ENCODE peak calls at places on chromosomes 2 and 18, in eight cellular contexts. One of them, this sample, is unnamed.

GRCh38 chr2:29011650-29012060 is 30.6 kb downstream of the TOGARAM2 start:
- DNase-seq in tibial artery: no peak
- DNase-seq in chondrocyte: no peak
- DNase-seq in fibroblast of lung: no peak
- DNase-seq in right atrium auricular region: peak
- DNase-seq in esophagus muscularis mucosa: no peak
- DNase-seq in cardiac muscle cell: peak
- DNase-seq in cardiac fibroblast: no peak
- DNase-seq in this sample: peak

GRCh38 chr2:95287806-95288205 is 9.3 kb upstream of the KCNIP3 start:
- DNase-seq in cardiac muscle cell: no peak
- DNase-seq in cardiac fibroblast: no peak
- DNase-seq in right atrium auricular region: no peak
- DNase-seq in tibial artery: no peak
- DNase-seq in fibroblast of lung: no peak
- DNase-seq in chondrocyte: no peak
- DNase-seq in esophagus muscularis mucosa: no peak
- DNase-seq in this sample: no peak

GRCh38 chr2:118856330-118856977 is 9.0 kb upstream of the EN1 start:
- DNase-seq in tibial artery: no peak
- DNase-seq in right atrium auricular region: no peak
- DNase-seq in esophagus muscularis mucosa: no peak
- DNase-seq in cardiac fibroblast: no peak
- DNase-seq in cardiac muscle cell: no peak
- DNase-seq in chondrocyte: no peak
- DNase-seq in fibroblast of lung: no peak
- DNase-seq in this sample: no peak

GRCh38 chr2:238104071-238104511 is 4.0 kb downstream of the ESPNL start:
- DNase-seq in cardiac fibroblast: no peak
- DNase-seq in right atrium auricular region: no peak
- DNase-seq in cardiac muscle cell: no peak
- DNase-seq in chondrocyte: no peak
- DNase-seq in fibroblast of lung: no peak
- DNase-seq in esophagus muscularis mucosa: no peak
- DNase-seq in tibial artery: peak
- DNase-seq in this sample: peak

GRCh38 chr2:177675256-177676220 is 283.0 kb downstream of the AGPS start:
- DNase-seq in chondrocyte: no peak
- DNase-seq in cardiac muscle cell: no peak
- DNase-seq in tibial artery: no peak
- DNase-seq in right atrium auricular region: no peak
- DNase-seq in cardiac fibroblast: no peak
- DNase-seq in esophagus muscularis mucosa: no peak
- DNase-seq in fibroblast of lung: no peak
- DNase-seq in this sample: no peak

GRCh38 chr2:45840481-45840880 is 189.0 kb downstream of the PRKCE start:
- DNase-seq in cardiac muscle cell: no peak
- DNase-seq in fibroblast of lung: no peak
- DNase-seq in right atrium auricular region: no peak
- DNase-seq in chondrocyte: no peak
- DNase-seq in cardiac fibroblast: no peak
- DNase-seq in tibial artery: no peak
- DNase-seq in esophagus muscularis mucosa: no peak
- DNase-seq in this sample: no peak

GRCh38 chr2:231250146-231250545 is 51.7 kb downstream of the ARMC9 start:
- DNase-seq in cardiac muscle cell: no peak
- DNase-seq in tibial artery: peak
- DNase-seq in fibroblast of lung: no peak
- DNase-seq in chondrocyte: no peak
- DNase-seq in right atrium auricular region: no peak
- DNase-seq in esophagus muscularis mucosa: no peak
- DNase-seq in cardiac fibroblast: no peak
- DNase-seq in this sample: no peak

GRCh38 chr2:69911985-69912563 is 2.8 kb upstream of the MXD1 start:
- DNase-seq in fibroblast of lung: peak
- DNase-seq in esophagus muscularis mucosa: no peak
- DNase-seq in tibial artery: no peak
- DNase-seq in right atrium auricular region: no peak
- DNase-seq in chondrocyte: no peak
- DNase-seq in cardiac fibroblast: peak
- DNase-seq in cardiac muscle cell: peak
- DNase-seq in this sample: peak

GRCh38 chr18:3585656-3586509 is 135.9 kb downstream of the TGIF1 start:
- DNase-seq in cardiac fibroblast: peak
- DNase-seq in cardiac muscle cell: peak
- DNase-seq in esophagus muscularis mucosa: peak
- DNase-seq in right atrium auricular region: peak
- DNase-seq in fibroblast of lung: peak
- DNase-seq in tibial artery: peak
- DNase-seq in chondrocyte: no peak
- DNase-seq in this sample: peak

GRCh38 chr2:3379647-3380534 is at the start of gene TRAPPC12:
- DNase-seq in fibroblast of lung: peak
- DNase-seq in esophagus muscularis mucosa: peak
- DNase-seq in chondrocyte: no peak
- DNase-seq in tibial artery: peak
- DNase-seq in cardiac muscle cell: peak
- DNase-seq in cardiac fibroblast: peak
- DNase-seq in right atrium auricular region: peak
- DNase-seq in this sample: peak

GRCh38 chr2:127786048-127786809 is 24.7 kb downstream of the WDR33 start:
- DNase-seq in esophagus muscularis mucosa: no peak
- DNase-seq in right atrium auricular region: no peak
- DNase-seq in tibial artery: no peak
- DNase-seq in cardiac muscle cell: no peak
- DNase-seq in cardiac fibroblast: no peak
- DNase-seq in fibroblast of lung: no peak
- DNase-seq in chondrocyte: no peak
- DNase-seq in this sample: no peak

GRCh38 chr2:155633887-155634570 is 698.5 kb downstream of the NR4A2 start:
- DNase-seq in cardiac muscle cell: no peak
- DNase-seq in chondrocyte: no peak
- DNase-seq in right atrium auricular region: no peak
- DNase-seq in esophagus muscularis mucosa: no peak
- DNase-seq in fibroblast of lung: no peak
- DNase-seq in tibial artery: no peak
- DNase-seq in cardiac fibroblast: no peak
- DNase-seq in this sample: no peak

GRCh38 chr18:2538236-2538635 is 33.1 kb downstream of the METTL4 start:
- DNase-seq in cardiac fibroblast: no peak
- DNase-seq in esophagus muscularis mucosa: no peak
- DNase-seq in tibial artery: no peak
- DNase-seq in fibroblast of lung: no peak
- DNase-seq in right atrium auricular region: no peak
- DNase-seq in chondrocyte: no peak
- DNase-seq in cardiac muscle cell: no peak
- DNase-seq in this sample: no peak

GRCh38 chr2:217162533-217162932 is 302.7 kb upstream of the TNP1 start:
- DNase-seq in tibial artery: no peak
- DNase-seq in esophagus muscularis mucosa: peak
- DNase-seq in cardiac muscle cell: no peak
- DNase-seq in fibroblast of lung: peak
- DNase-seq in right atrium auricular region: no peak
- DNase-seq in chondrocyte: no peak
- DNase-seq in cardiac fibroblast: peak
- DNase-seq in this sample: no peak

GRCh38 chr2:160869411-160869810 is 290.8 kb upstream of the TANK start:
- DNase-seq in cardiac muscle cell: no peak
- DNase-seq in fibroblast of lung: peak
- DNase-seq in esophagus muscularis mucosa: no peak
- DNase-seq in chondrocyte: no peak
- DNase-seq in right atrium auricular region: no peak
- DNase-seq in cardiac fibroblast: peak
- DNase-seq in tibial artery: no peak
- DNase-seq in this sample: no peak

GRCh38 chr18:74654637-74655036 is 57.0 kb downstream of the ZNF407 start:
- DNase-seq in esophagus muscularis mucosa: no peak
- DNase-seq in cardiac fibroblast: peak
- DNase-seq in chondrocyte: no peak
- DNase-seq in cardiac muscle cell: no peak
- DNase-seq in fibroblast of lung: peak
- DNase-seq in tibial artery: no peak
- DNase-seq in right atrium auricular region: no peak
- DNase-seq in this sample: no peak

GRCh38 chr18:26397019-26397418 is 151.3 kb downstream of the KCTD1 start:
- DNase-seq in tibial artery: no peak
- DNase-seq in esophagus muscularis mucosa: no peak
- DNase-seq in fibroblast of lung: no peak
- DNase-seq in chondrocyte: no peak
- DNase-seq in cardiac muscle cell: no peak
- DNase-seq in right atrium auricular region: no peak
- DNase-seq in cardiac fibroblast: no peak
- DNase-seq in this sample: no peak

GRCh38 chr2:60066971-60067370 is 486.5 kb downstream of the BCL11A start:
- DNase-seq in fibroblast of lung: no peak
- DNase-seq in chondrocyte: no peak
- DNase-seq in tibial artery: no peak
- DNase-seq in right atrium auricular region: no peak
- DNase-seq in esophagus muscularis mucosa: no peak
- DNase-seq in cardiac fibroblast: no peak
- DNase-seq in cardiac muscle cell: no peak
- DNase-seq in this sample: no peak

GRCh38 chr2:60070166-60070565 is 483.3 kb downstream of the BCL11A start:
- DNase-seq in right atrium auricular region: no peak
- DNase-seq in esophagus muscularis mucosa: no peak
- DNase-seq in tibial artery: no peak
- DNase-seq in fibroblast of lung: no peak
- DNase-seq in cardiac muscle cell: no peak
- DNase-seq in chondrocyte: no peak
- DNase-seq in cardiac fibroblast: no peak
- DNase-seq in this sample: no peak

GRCh38 chr2:60066096-60066839 is 487.2 kb downstream of the BCL11A start:
- DNase-seq in esophagus muscularis mucosa: peak
- DNase-seq in cardiac muscle cell: no peak
- DNase-seq in right atrium auricular region: no peak
- DNase-seq in tibial artery: no peak
- DNase-seq in cardiac fibroblast: no peak
- DNase-seq in chondrocyte: no peak
- DNase-seq in fibroblast of lung: no peak
- DNase-seq in this sample: no peak

GRCh38 chr2:60070851-60071250 is 482.6 kb downstream of the BCL11A start:
- DNase-seq in cardiac fibroblast: no peak
- DNase-seq in esophagus muscularis mucosa: no peak
- DNase-seq in right atrium auricular region: no peak
- DNase-seq in chondrocyte: no peak
- DNase-seq in fibroblast of lung: no peak
- DNase-seq in cardiac muscle cell: no peak
- DNase-seq in tibial artery: no peak
- DNase-seq in this sample: no peak

GRCh38 chr2:60068755-60069154 is 484.7 kb downstream of the BCL11A start:
- DNase-seq in fibroblast of lung: no peak
- DNase-seq in cardiac fibroblast: no peak
- DNase-seq in cardiac muscle cell: no peak
- DNase-seq in right atrium auricular region: no peak
- DNase-seq in esophagus muscularis mucosa: no peak
- DNase-seq in chondrocyte: no peak
- DNase-seq in tibial artery: no peak
- DNase-seq in this sample: no peak
- TF ChIP-seq CTCF in fibroblast of lung: no peak
- TF ChIP-seq CTCF in cardiac fibroblast: no peak
- TF ChIP-seq CTCF in cardiac muscle cell: no peak
- TF ChIP-seq CTCF in right atrium auricular region: no peak
- TF ChIP-seq CTCF in esophagus muscularis mucosa: no peak
- TF ChIP-seq CTCF in chondrocyte: no peak
- TF ChIP-seq CTCF in tibial artery: no peak
- TF ChIP-seq CTCF in this sample: no peak

DNA sequence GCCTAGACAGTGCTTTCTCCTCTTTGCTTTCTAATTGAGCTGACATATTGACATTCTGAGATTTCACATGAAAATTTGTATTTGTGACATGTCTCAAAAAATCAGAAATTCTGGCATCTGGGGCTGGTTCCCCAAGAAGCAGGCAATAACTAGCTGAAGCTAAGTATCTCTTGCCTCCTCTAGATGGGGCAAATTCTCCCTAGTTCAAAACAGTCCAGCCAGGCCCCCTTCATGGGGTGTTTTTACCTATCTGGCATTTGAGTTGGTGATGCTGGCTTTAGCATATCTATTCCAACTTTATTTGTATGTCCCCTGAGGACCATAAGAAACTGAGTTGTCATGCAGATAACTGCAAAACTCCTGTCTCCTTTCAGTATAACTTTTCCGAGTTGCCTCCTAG is 39.9 kb downstream of the ARHGAP15 start:
- DNase-seq in tibial artery: no peak
- DNase-seq in cardiac fibroblast: no peak
- DNase-seq in right atrium auricular region: no peak
- DNase-seq in chondrocyte: no peak
- DNase-seq in cardiac muscle cell: no peak
- DNase-seq in fibroblast of lung: no peak
- DNase-seq in esophagus muscularis mucosa: no peak
- DNase-seq in this sample: no peak
- TF ChIP-seq CTCF in tibial artery: no peak
- TF ChIP-seq CTCF in cardiac fibroblast: no peak
- TF ChIP-seq CTCF in right atrium auricular region: no peak
- TF ChIP-seq CTCF in chondrocyte: no peak
- TF ChIP-seq CTCF in cardiac muscle cell: no peak
- TF ChIP-seq CTCF in fibroblast of lung: no peak
- TF ChIP-seq CTCF in esophagus muscularis mucosa: no peak
- TF ChIP-seq CTCF in this sample: no peak

GRCh38 chr2:17574406-17575073 is 34.0 kb downstream of the VSNL1 start:
- DNase-seq in chondrocyte: no peak
- DNase-seq in fibroblast of lung: no peak
- DNase-seq in tibial artery: no peak
- DNase-seq in right atrium auricular region: no peak
- DNase-seq in cardiac muscle cell: no peak
- DNase-seq in cardiac fibroblast: no peak
- DNase-seq in esophagus muscularis mucosa: no peak
- DNase-seq in this sample: no peak

GRCh38 chr2:17576802-17577201 is 36.3 kb downstream of the VSNL1 start:
- DNase-seq in right atrium auricular region: no peak
- DNase-seq in cardiac muscle cell: no peak
- DNase-seq in tibial artery: no peak
- DNase-seq in fibroblast of lung: no peak
- DNase-seq in esophagus muscularis mucosa: no peak
- DNase-seq in cardiac fibroblast: no peak
- DNase-seq in chondrocyte: no peak
- DNase-seq in this sample: no peak

GRCh38 chr2:17571681-17572080 is 31.2 kb downstream of the VSNL1 start:
- DNase-seq in cardiac muscle cell: no peak
- DNase-seq in fibroblast of lung: peak
- DNase-seq in right atrium auricular region: no peak
- DNase-seq in tibial artery: no peak
- DNase-seq in chondrocyte: no peak
- DNase-seq in cardiac fibroblast: no peak
- DNase-seq in esophagus muscularis mucosa: no peak
- DNase-seq in this sample: no peak

GRCh38 chr2:17573806-17574175 is 33.3 kb downstream of the VSNL1 start:
- DNase-seq in right atrium auricular region: no peak
- DNase-seq in chondrocyte: no peak
- DNase-seq in tibial artery: no peak
- DNase-seq in esophagus muscularis mucosa: no peak
- DNase-seq in cardiac muscle cell: no peak
- DNase-seq in cardiac fibroblast: no peak
- DNase-seq in fibroblast of lung: peak
- DNase-seq in this sample: no peak

GRCh38 chr2:17573085-17573805 is 32.7 kb downstream of the VSNL1 start:
- DNase-seq in cardiac muscle cell: peak
- DNase-seq in fibroblast of lung: peak
- DNase-seq in cardiac fibroblast: peak
- DNase-seq in chondrocyte: no peak
- DNase-seq in tibial artery: no peak
- DNase-seq in esophagus muscularis mucosa: no peak
- DNase-seq in right atrium auricular region: no peak
- DNase-seq in this sample: no peak
- TF ChIP-seq CTCF in cardiac muscle cell: peak
- TF ChIP-seq CTCF in fibroblast of lung: peak
- TF ChIP-seq CTCF in cardiac fibroblast: no peak
- TF ChIP-seq CTCF in chondrocyte: peak
- TF ChIP-seq CTCF in tibial artery: no peak
- TF ChIP-seq CTCF in esophagus muscularis mucosa: no peak
- TF ChIP-seq CTCF in right atrium auricular region: peak
- TF ChIP-seq CTCF in this sample: no peak

GRCh38 chr2:172086349-172087190 is 1.3 kb downstream of the DLX1 start:
- DNase-seq in cardiac fibroblast: no peak
- DNase-seq in tibial artery: no peak
- DNase-seq in cardiac muscle cell: peak
- DNase-seq in chondrocyte: no peak
- DNase-seq in fibroblast of lung: no peak
- DNase-seq in right atrium auricular region: no peak
- DNase-seq in esophagus muscularis mucosa: peak
- DNase-seq in this sample: peak
- TF ChIP-seq CTCF in cardiac fibroblast: no peak
- TF ChIP-seq CTCF in tibial artery: no peak
- TF ChIP-seq CTCF in cardiac muscle cell: no peak
- TF ChIP-seq CTCF in chondrocyte: peak
- TF ChIP-seq CTCF in fibroblast of lung: no peak
- TF ChIP-seq CTCF in right atrium auricular region: no peak
- TF ChIP-seq CTCF in esophagus muscularis mucosa: no peak
- TF ChIP-seq CTCF in this sample: no peak